ENCODE peak calls at places on chromosome 9, in seven cellular contexts. One of them, this sample, is unnamed.

GRCh38 chr9:71729816-71730526 is 38.3 kb downstream of the CEMIP2 start:
- DNase-seq in K562: no peak
- DNase-seq in GM12892: no peak
- DNase-seq in GM23338: no peak
- DNase-seq in transverse colon: no peak
- DNase-seq in breast epithelium: no peak
- DNase-seq in H1: no peak
- DNase-seq in this sample: no peak

GRCh38 chr9:72271617-72272478 is 93.2 kb downstream of the ZFAND5 start:
- DNase-seq in K562: peak; percentile 64
- DNase-seq in transverse colon: peak; percentile 47
- DNase-seq in breast epithelium: no peak
- DNase-seq in GM23338: peak; percentile 82
- DNase-seq in GM12892: peak; percentile 28
- DNase-seq in H1: no peak
- DNase-seq in this sample: peak; percentile 47

GRCh38 chr9:95641591-95641990 is 124.8 kb upstream of the PTCH1 start:
- DNase-seq in breast epithelium: no peak
- DNase-seq in transverse colon: no peak
- DNase-seq in GM12892: no peak
- DNase-seq in H1: no peak
- DNase-seq in K562: peak; percentile 9
- DNase-seq in GM23338: no peak
- DNase-seq in this sample: no peak

GRCh38 chr9:80320916-80321315 is 749.2 kb downstream of the TLE4 start:
- DNase-seq in H1: no peak
- DNase-seq in breast epithelium: no peak
- DNase-seq in transverse colon: no peak
- DNase-seq in K562: no peak
- DNase-seq in GM23338: no peak
- DNase-seq in GM12892: no peak
- DNase-seq in this sample: no peak

GRCh38 chr9:116716441-116716840 is 29.3 kb downstream of the TRIM32 start:
- DNase-seq in H1: no peak
- DNase-seq in K562: no peak
- DNase-seq in breast epithelium: no peak
- DNase-seq in GM23338: no peak
- DNase-seq in GM12892: no peak
- DNase-seq in transverse colon: no peak
- DNase-seq in this sample: no peak

GRCh38 chr9:115986508-115986907 is 167.1 kb upstream of the PAPPA start:
- DNase-seq in K562: no peak
- DNase-seq in transverse colon: no peak
- DNase-seq in GM23338: no peak
- DNase-seq in GM12892: no peak
- DNase-seq in breast epithelium: no peak
- DNase-seq in H1: no peak
- DNase-seq in this sample: no peak

GRCh38 chr9:86546712-86547111 is 192.5 kb upstream of the TUT7 start:
- DNase-seq in H1: no peak
- DNase-seq in transverse colon: no peak
- DNase-seq in K562: no peak
- DNase-seq in GM23338: peak; percentile 21
- DNase-seq in GM12892: no peak
- DNase-seq in breast epithelium: no peak
- DNase-seq in this sample: no peak

GRCh38 chr9:87812375-87813118 is 70.1 kb upstream of the SPATA31E1 start:
- DNase-seq in GM23338: peak; percentile 75
- DNase-seq in GM12892: no peak
- DNase-seq in H1: no peak
- DNase-seq in breast epithelium: no peak
- DNase-seq in transverse colon: no peak
- DNase-seq in K562: peak; percentile 47
- DNase-seq in this sample: no peak

GRCh38 chr9:69120380-69121154 is 53.5 kb upstream of the TJP2 start:
- DNase-seq in K562: no peak
- DNase-seq in breast epithelium: peak; percentile 90
- DNase-seq in H1: peak; percentile 81
- DNase-seq in transverse colon: peak; percentile 95
- DNase-seq in GM12892: peak; percentile 43
- DNase-seq in GM23338: peak; percentile 97
- DNase-seq in this sample: peak; percentile 83

GRCh38 chr9:130728721-130729120 is 35.1 kb downstream of the EXOSC2 start:
- DNase-seq in GM23338: no peak
- DNase-seq in K562: no peak
- DNase-seq in breast epithelium: no peak
- DNase-seq in GM12892: no peak
- DNase-seq in H1: no peak
- DNase-seq in transverse colon: no peak
- DNase-seq in this sample: peak; percentile 54

GRCh38 chr9:4788703-4789102 is 4.0 kb upstream of the RCL1 start:
- DNase-seq in breast epithelium: no peak
- DNase-seq in GM23338: no peak
- DNase-seq in GM12892: no peak
- DNase-seq in K562: no peak
- DNase-seq in H1: no peak
- DNase-seq in transverse colon: no peak
- DNase-seq in this sample: no peak

GRCh38 chr9:132350861-132351315 is 3.9 kb downstream of the SETX start:
- DNase-seq in H1: no peak
- DNase-seq in transverse colon: no peak
- DNase-seq in GM12892: no peak
- DNase-seq in GM23338: no peak
- DNase-seq in breast epithelium: no peak
- DNase-seq in K562: no peak
- DNase-seq in this sample: no peak

GRCh38 chr9:118362596-118362995 is 658.4 kb downstream of the TLR4 start:
- DNase-seq in GM12892: no peak
- DNase-seq in H1: no peak
- DNase-seq in K562: no peak
- DNase-seq in GM23338: no peak
- DNase-seq in transverse colon: no peak
- DNase-seq in breast epithelium: no peak
- DNase-seq in this sample: no peak

GRCh38 chr9:129007035-129007765 is 20.9 kb downstream of the SH3GLB2 start:
- DNase-seq in K562: peak; percentile 40
- DNase-seq in H1: no peak
- DNase-seq in breast epithelium: no peak
- DNase-seq in transverse colon: no peak
- DNase-seq in GM23338: no peak
- DNase-seq in GM12892: no peak
- DNase-seq in this sample: no peak

GRCh38 chr9:99445377-99445891 is 223.4 kb downstream of the SEC61B start:
- DNase-seq in breast epithelium: no peak
- DNase-seq in transverse colon: no peak
- DNase-seq in GM12892: no peak
- DNase-seq in GM23338: no peak
- DNase-seq in K562: no peak
- DNase-seq in H1: no peak
- DNase-seq in this sample: no peak

GRCh38 chr9:136143215-136144001 is 24.7 kb upstream of the TMEM250 start:
- DNase-seq in H1: no peak
- DNase-seq in transverse colon: no peak
- DNase-seq in GM12892: no peak
- DNase-seq in K562: peak; percentile 76
- DNase-seq in breast epithelium: no peak
- DNase-seq in GM23338: peak; percentile 86
- DNase-seq in this sample: no peak

GRCh38 chr9:100216178-100216787 is 117.2 kb downstream of the INVS start:
- DNase-seq in breast epithelium: no peak
- DNase-seq in transverse colon: peak; percentile 61
- DNase-seq in GM12892: no peak
- DNase-seq in GM23338: peak; percentile 86
- DNase-seq in H1: peak; percentile 58
- DNase-seq in K562: peak; percentile 84
- DNase-seq in this sample: peak; percentile 28

GRCh38 chr9:129558551-129559505 is 62.1 kb downstream of the C9orf50 start:
- DNase-seq in GM23338: peak; percentile 83
- DNase-seq in transverse colon: no peak
- DNase-seq in GM12892: no peak
- DNase-seq in H1: no peak
- DNase-seq in breast epithelium: no peak
- DNase-seq in K562: no peak
- DNase-seq in this sample: no peak

GRCh38 chr9:114314881-114315722 is 7.8 kb upstream of the ORM1 start:
- DNase-seq in H1: no peak
- DNase-seq in GM12892: no peak
- DNase-seq in transverse colon: no peak
- DNase-seq in breast epithelium: peak; percentile 52
- DNase-seq in K562: no peak
- DNase-seq in GM23338: no peak
- DNase-seq in this sample: no peak

GRCh38 chr9:3549243-3549642 is 23.4 kb upstream of the RFX3 start:
- DNase-seq in breast epithelium: no peak
- DNase-seq in H1: no peak
- DNase-seq in transverse colon: no peak
- DNase-seq in GM23338: no peak
- DNase-seq in GM12892: no peak
- DNase-seq in K562: no peak
- DNase-seq in this sample: no peak

GRCh38 chr9:97675655-97676054 is 21.5 kb downstream of the XPA start:
- DNase-seq in GM12892: no peak
- DNase-seq in K562: no peak
- DNase-seq in H1: no peak
- DNase-seq in breast epithelium: no peak
- DNase-seq in transverse colon: no peak
- DNase-seq in GM23338: no peak
- DNase-seq in this sample: no peak

DNA sequence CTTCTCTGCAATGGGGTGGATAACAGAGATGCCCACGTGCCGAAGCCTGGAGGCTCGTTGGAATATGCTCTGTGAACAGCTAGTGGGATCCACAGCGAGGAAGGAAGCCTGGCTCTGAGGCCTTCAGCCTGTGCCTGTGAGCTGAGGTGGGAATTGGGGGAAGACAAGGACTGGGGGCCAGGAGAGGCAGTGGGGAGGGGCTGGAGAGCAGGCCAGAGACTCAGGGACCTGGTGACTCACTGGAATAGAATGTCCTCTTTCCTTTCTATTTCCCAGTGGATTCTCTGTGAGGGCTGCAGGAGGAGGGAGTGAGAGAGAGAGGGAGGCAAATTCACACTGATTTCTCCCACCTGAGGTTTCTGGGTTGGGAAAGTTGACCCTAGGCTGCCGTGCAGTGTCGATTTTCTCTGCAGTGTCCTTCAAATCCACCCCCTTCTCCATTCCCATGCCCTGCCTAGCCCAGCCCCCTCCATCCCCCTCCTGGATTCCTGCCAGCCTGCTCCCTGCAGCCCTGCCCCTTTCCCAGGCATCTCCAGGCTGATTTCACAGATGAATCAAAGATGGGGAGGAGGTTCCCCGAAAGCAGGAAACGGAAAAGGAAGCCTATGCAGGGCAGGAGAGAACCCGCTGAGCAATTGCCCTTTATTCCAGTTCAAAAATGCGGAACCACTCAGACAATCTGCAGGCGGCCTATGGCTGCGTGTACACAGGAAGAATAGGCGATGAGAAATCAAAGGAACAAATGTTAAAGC is 1.4 kb upstream of the SPAAR start:
- DNase-seq in K562: no peak
- DNase-seq in GM23338: peak; percentile 67
- DNase-seq in breast epithelium: peak; percentile 76
- DNase-seq in transverse colon: peak; percentile 70
- DNase-seq in GM12892: no peak
- DNase-seq in H1: peak; percentile 49
- DNase-seq in this sample: peak; percentile 32
- TF ChIP-seq POLR2AphosphoS5 in K562: no peak
- TF ChIP-seq POLR2AphosphoS5 in GM23338: no peak
- TF ChIP-seq POLR2AphosphoS5 in breast epithelium: no peak
- TF ChIP-seq POLR2AphosphoS5 in transverse colon: peak; percentile 51
- TF ChIP-seq POLR2AphosphoS5 in GM12892: no peak
- TF ChIP-seq POLR2AphosphoS5 in H1: no peak
- TF ChIP-seq POLR2AphosphoS5 in this sample: peak; percentile 15

GRCh38 chr9:120643096-120643495 is 63.1 kb upstream of the CDK5RAP2 start:
- DNase-seq in transverse colon: no peak
- DNase-seq in GM12892: no peak
- DNase-seq in breast epithelium: no peak
- DNase-seq in GM23338: no peak
- DNase-seq in H1: no peak
- DNase-seq in K562: no peak
- DNase-seq in this sample: no peak
- TF ChIP-seq POLR2AphosphoS5 in transverse colon: no peak
- TF ChIP-seq POLR2AphosphoS5 in GM12892: no peak
- TF ChIP-seq POLR2AphosphoS5 in breast epithelium: no peak
- TF ChIP-seq POLR2AphosphoS5 in GM23338: no peak
- TF ChIP-seq POLR2AphosphoS5 in H1: no peak
- TF ChIP-seq POLR2AphosphoS5 in K562: no peak
- TF ChIP-seq POLR2AphosphoS5 in this sample: no peak

DNA sequence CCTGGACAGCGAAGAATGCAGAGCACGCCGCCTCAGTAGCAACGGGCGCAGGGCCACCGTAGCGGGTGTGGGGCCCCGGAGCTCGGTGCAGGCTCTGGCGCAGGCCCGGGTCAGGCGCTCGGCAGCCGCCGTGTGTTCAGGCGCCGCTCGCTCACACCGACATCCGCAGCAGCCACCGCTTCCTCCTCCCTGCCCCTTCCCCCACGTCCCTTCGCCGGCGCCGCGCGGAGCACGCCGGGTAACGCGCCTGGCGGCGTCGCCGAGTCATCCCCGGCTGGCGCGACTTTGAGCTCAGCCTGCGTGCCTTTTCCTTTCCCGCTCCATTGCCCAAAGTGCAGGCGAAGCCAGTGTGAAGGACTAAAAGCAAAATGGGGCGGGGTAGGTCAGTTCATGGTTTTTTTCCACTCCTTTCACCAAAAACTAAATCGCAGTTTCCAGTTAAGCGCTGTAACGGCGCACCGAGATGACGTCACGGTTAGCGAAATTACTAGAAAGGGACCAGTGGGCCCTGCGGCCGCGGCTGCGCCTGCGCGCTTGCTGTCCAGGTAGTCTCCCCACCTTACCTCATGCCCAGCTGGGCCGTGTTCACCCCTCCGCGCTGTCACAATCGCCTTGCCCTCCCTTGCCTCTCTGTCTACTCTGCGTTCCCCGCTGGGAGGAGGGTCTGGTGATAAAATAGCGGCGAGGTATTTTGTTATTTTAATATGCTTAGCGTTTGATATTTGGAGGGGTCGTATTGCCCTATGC is at the start of gene UBQLN1:
- DNase-seq in K562: peak; percentile 93
- DNase-seq in transverse colon: peak; percentile 95
- DNase-seq in GM23338: peak; percentile 96
- DNase-seq in H1: peak; percentile 66
- DNase-seq in GM12892: peak; percentile 85
- DNase-seq in breast epithelium: peak; percentile 91
- DNase-seq in this sample: peak; percentile 91
- TF ChIP-seq POLR2AphosphoS5 in K562: peak; percentile 68
- TF ChIP-seq POLR2AphosphoS5 in transverse colon: peak; percentile 97
- TF ChIP-seq POLR2AphosphoS5 in GM23338: peak; percentile 89
- TF ChIP-seq POLR2AphosphoS5 in H1: peak; percentile 97
- TF ChIP-seq POLR2AphosphoS5 in GM12892: peak; percentile 95
- TF ChIP-seq POLR2AphosphoS5 in breast epithelium: peak; percentile 98
- TF ChIP-seq POLR2AphosphoS5 in this sample: peak; percentile 79

DNA sequence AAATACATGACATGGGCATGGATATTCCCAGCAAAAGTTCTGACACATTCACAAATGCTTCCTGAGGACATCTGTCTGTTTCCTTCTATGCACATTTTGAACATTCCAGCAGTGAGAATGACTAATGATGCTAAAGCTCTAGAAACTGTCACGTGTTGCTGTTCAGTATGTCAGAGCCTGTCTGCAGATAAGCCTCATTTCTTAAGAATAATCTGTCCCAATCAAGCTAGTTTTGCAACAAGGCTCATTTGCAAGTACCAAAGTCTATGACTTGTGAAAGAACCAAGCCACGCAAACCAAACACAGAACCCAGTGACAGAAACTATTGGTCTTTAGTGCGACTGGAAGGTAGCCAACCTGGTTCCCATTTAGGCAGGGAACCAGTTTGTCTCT is 178.5 kb downstream of the C9orf152 start:
- DNase-seq in GM23338: no peak
- DNase-seq in transverse colon: no peak
- DNase-seq in K562: no peak
- DNase-seq in breast epithelium: no peak
- DNase-seq in H1: no peak
- DNase-seq in GM12892: no peak
- DNase-seq in this sample: no peak
- TF ChIP-seq POLR2AphosphoS5 in GM23338: no peak
- TF ChIP-seq POLR2AphosphoS5 in transverse colon: peak; percentile 57
- TF ChIP-seq POLR2AphosphoS5 in K562: no peak
- TF ChIP-seq POLR2AphosphoS5 in breast epithelium: no peak
- TF ChIP-seq POLR2AphosphoS5 in H1: no peak
- TF ChIP-seq POLR2AphosphoS5 in GM12892: no peak
- TF ChIP-seq POLR2AphosphoS5 in this sample: no peak